ENCODE peak calls at places on chromosomes 12 and 14, in eight cellular contexts. One of them, this sample, is unnamed.

GRCh38 chr12:30152705-30153104 is 369.0 kb upstream of the TMTC1 start:
- DNase-seq in GM10248: no peak
- DNase-seq in HFFc6: no peak
- DNase-seq in fibroblast of the aortic adventitia: no peak
- DNase-seq in HFF-Myc: no peak
- DNase-seq in lower leg skin: no peak
- DNase-seq in upper lobe of right lung: no peak
- DNase-seq in psoas muscle: no peak
- DNase-seq in this sample: no peak

GRCh38 chr14:64831419-64831818 is 48.3 kb downstream of the SPTB start:
- DNase-seq in GM10248: no peak
- DNase-seq in HFFc6: no peak
- DNase-seq in fibroblast of the aortic adventitia: no peak
- DNase-seq in HFF-Myc: no peak
- DNase-seq in lower leg skin: no peak
- DNase-seq in upper lobe of right lung: no peak
- DNase-seq in psoas muscle: no peak
- DNase-seq in this sample: no peak

GRCh38 chr12:52508211-52508610 is 12.0 kb downstream of the KRT5 start:
- DNase-seq in GM10248: no peak
- DNase-seq in HFFc6: no peak
- DNase-seq in fibroblast of the aortic adventitia: no peak
- DNase-seq in HFF-Myc: no peak
- DNase-seq in lower leg skin: peak
- DNase-seq in upper lobe of right lung: no peak
- DNase-seq in psoas muscle: no peak
- DNase-seq in this sample: no peak

GRCh38 chr14:105147701-105148603 is 20.6 kb downstream of the JAG2 start:
- DNase-seq in GM10248: no peak
- DNase-seq in HFFc6: no peak
- DNase-seq in fibroblast of the aortic adventitia: no peak
- DNase-seq in HFF-Myc: no peak
- DNase-seq in lower leg skin: no peak
- DNase-seq in upper lobe of right lung: peak
- DNase-seq in psoas muscle: peak
- DNase-seq in this sample: no peak

GRCh38 chr12:41850046-41850445 is 294.6 kb downstream of the GXYLT1 start:
- DNase-seq in GM10248: no peak
- DNase-seq in HFFc6: no peak
- DNase-seq in fibroblast of the aortic adventitia: no peak
- DNase-seq in HFF-Myc: no peak
- DNase-seq in lower leg skin: no peak
- DNase-seq in upper lobe of right lung: no peak
- DNase-seq in psoas muscle: no peak
- DNase-seq in this sample: no peak

GRCh38 chr12:71195338-71195896 is 37.6 kb upstream of the TSPAN8 start:
- DNase-seq in GM10248: no peak
- DNase-seq in HFFc6: no peak
- DNase-seq in fibroblast of the aortic adventitia: no peak
- DNase-seq in HFF-Myc: no peak
- DNase-seq in lower leg skin: no peak
- DNase-seq in upper lobe of right lung: no peak
- DNase-seq in psoas muscle: no peak
- DNase-seq in this sample: peak

GRCh38 chr12:89525002-89525823 is 617 bp upstream of the GALNT4 start:
- DNase-seq in GM10248: peak
- DNase-seq in HFFc6: no peak
- DNase-seq in fibroblast of the aortic adventitia: no peak
- DNase-seq in HFF-Myc: no peak
- DNase-seq in lower leg skin: no peak
- DNase-seq in upper lobe of right lung: peak
- DNase-seq in psoas muscle: peak
- DNase-seq in this sample: peak

GRCh38 chr12:6539276-6540134 is 5.2 kb downstream of the GAPDH start:
- DNase-seq in GM10248: peak
- DNase-seq in HFFc6: no peak
- DNase-seq in fibroblast of the aortic adventitia: peak
- DNase-seq in HFF-Myc: no peak
- DNase-seq in lower leg skin: no peak
- DNase-seq in upper lobe of right lung: no peak
- DNase-seq in psoas muscle: no peak
- DNase-seq in this sample: no peak

GRCh38 chr12:32586390-32586789 is 92.7 kb upstream of the DNM1L start:
- DNase-seq in GM10248: no peak
- DNase-seq in HFFc6: no peak
- DNase-seq in fibroblast of the aortic adventitia: peak
- DNase-seq in HFF-Myc: peak
- DNase-seq in lower leg skin: no peak
- DNase-seq in upper lobe of right lung: no peak
- DNase-seq in psoas muscle: no peak
- DNase-seq in this sample: no peak

GRCh38 chr12:54562720-54563356 is 13.4 kb downstream of the PDE1B start:
- DNase-seq in GM10248: no peak
- DNase-seq in HFFc6: no peak
- DNase-seq in fibroblast of the aortic adventitia: no peak
- DNase-seq in HFF-Myc: no peak
- DNase-seq in lower leg skin: no peak
- DNase-seq in upper lobe of right lung: no peak
- DNase-seq in psoas muscle: no peak
- DNase-seq in this sample: no peak

GRCh38 chr14:100275214-100275613 is 31.0 kb downstream of the SLC25A29 start:
- DNase-seq in GM10248: no peak
- DNase-seq in HFFc6: no peak
- DNase-seq in fibroblast of the aortic adventitia: no peak
- DNase-seq in HFF-Myc: no peak
- DNase-seq in lower leg skin: no peak
- DNase-seq in upper lobe of right lung: no peak
- DNase-seq in psoas muscle: no peak
- DNase-seq in this sample: no peak

GRCh38 chr14:100274250-100274649 is 32.0 kb downstream of the SLC25A29 start:
- DNase-seq in GM10248: no peak
- DNase-seq in HFFc6: no peak
- DNase-seq in fibroblast of the aortic adventitia: no peak
- DNase-seq in HFF-Myc: no peak
- DNase-seq in lower leg skin: no peak
- DNase-seq in upper lobe of right lung: no peak
- DNase-seq in psoas muscle: no peak
- DNase-seq in this sample: no peak

GRCh38 chr14:100268591-100269207 is 29.8 kb downstream of the YY1 start:
- DNase-seq in GM10248: no peak
- DNase-seq in HFFc6: no peak
- DNase-seq in fibroblast of the aortic adventitia: peak
- DNase-seq in HFF-Myc: no peak
- DNase-seq in lower leg skin: no peak
- DNase-seq in upper lobe of right lung: no peak
- DNase-seq in psoas muscle: no peak
- DNase-seq in this sample: no peak

GRCh38 chr14:100267990-100268389 is 29.0 kb downstream of the YY1 start:
- DNase-seq in GM10248: no peak
- DNase-seq in HFFc6: no peak
- DNase-seq in fibroblast of the aortic adventitia: no peak
- DNase-seq in HFF-Myc: no peak
- DNase-seq in lower leg skin: no peak
- DNase-seq in upper lobe of right lung: no peak
- DNase-seq in psoas muscle: no peak
- DNase-seq in this sample: no peak

DNA sequence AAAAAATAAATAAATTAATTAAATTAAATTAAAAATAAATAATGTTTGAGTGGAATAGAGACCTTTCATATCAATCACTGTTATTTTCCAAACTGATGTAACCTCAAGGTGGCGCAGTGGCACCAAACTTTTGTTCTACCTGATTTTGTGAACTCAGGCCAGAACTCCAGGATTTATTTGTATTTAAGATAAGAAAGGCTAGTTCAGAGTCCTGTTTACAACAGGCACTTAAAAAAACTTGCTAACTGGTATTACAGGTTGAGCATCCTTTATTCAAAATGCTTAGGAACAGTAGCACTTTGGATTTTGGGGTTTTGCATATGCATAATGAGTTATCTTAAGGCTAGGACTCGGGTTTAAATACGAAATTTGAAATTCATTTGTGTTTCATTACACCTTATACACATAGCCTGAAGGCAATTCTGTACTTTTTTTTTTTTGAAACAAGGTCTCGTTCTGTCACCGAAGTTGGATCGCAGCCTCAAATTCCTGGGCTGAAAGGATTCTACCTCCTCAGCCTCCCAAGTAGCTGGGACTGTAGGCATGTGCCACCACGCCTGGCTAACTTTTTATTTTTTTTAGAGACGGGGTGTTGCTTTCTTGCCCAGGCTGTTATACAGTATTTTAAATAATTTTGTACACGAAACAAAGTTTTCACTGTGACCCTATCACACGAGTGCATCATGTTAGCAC is 32.4 kb downstream of the YY1 start:
- DNase-seq in GM10248: no peak
- DNase-seq in HFFc6: no peak
- DNase-seq in fibroblast of the aortic adventitia: peak
- DNase-seq in HFF-Myc: no peak
- DNase-seq in lower leg skin: no peak
- DNase-seq in upper lobe of right lung: no peak
- DNase-seq in psoas muscle: no peak
- DNase-seq in this sample: peak
- TF ChIP-seq CTCF in GM10248: no peak
- TF ChIP-seq CTCF in HFFc6: peak
- TF ChIP-seq CTCF in fibroblast of the aortic adventitia: peak
- TF ChIP-seq CTCF in HFF-Myc: no peak
- TF ChIP-seq CTCF in lower leg skin: no peak
- TF ChIP-seq CTCF in upper lobe of right lung: peak
- TF ChIP-seq CTCF in psoas muscle: no peak
- TF ChIP-seq CTCF in this sample: peak

DNA sequence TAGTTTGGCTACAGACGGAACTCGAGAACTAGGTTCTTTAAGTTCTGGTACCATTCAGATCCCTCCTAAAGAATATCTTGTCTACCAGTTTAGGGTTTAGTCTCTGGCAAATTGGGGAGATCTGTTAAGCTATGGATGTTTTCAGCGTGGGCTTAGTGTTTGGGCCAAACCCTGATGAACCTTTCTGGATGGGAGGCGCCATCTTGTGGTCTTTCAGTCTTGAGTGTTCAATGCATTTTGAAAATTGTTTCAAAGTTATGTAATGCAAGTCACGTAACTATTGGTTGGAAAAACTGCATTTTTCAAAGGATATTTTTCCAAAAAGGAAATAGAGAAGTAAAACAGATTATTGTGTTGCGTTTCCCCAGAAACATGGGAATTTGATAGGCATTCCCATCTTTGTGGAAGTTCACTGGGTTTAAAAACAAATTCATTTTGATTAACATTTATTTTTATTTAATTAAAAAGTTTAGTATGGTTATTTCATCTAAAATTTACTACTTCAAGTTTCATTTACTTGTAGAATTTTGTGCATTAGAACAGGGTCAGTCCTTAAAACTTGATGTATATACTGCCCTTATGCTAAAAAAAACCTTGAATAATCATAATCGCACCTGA is 169.0 kb downstream of the PRIMA1 start:
- DNase-seq in GM10248: peak
- DNase-seq in HFFc6: peak
- DNase-seq in fibroblast of the aortic adventitia: peak
- DNase-seq in HFF-Myc: peak
- DNase-seq in lower leg skin: no peak
- DNase-seq in upper lobe of right lung: no peak
- DNase-seq in psoas muscle: no peak
- DNase-seq in this sample: peak
- TF ChIP-seq CTCF in GM10248: peak
- TF ChIP-seq CTCF in HFFc6: peak
- TF ChIP-seq CTCF in fibroblast of the aortic adventitia: peak
- TF ChIP-seq CTCF in HFF-Myc: peak
- TF ChIP-seq CTCF in lower leg skin: no peak
- TF ChIP-seq CTCF in upper lobe of right lung: peak
- TF ChIP-seq CTCF in psoas muscle: peak
- TF ChIP-seq CTCF in this sample: peak

DNA sequence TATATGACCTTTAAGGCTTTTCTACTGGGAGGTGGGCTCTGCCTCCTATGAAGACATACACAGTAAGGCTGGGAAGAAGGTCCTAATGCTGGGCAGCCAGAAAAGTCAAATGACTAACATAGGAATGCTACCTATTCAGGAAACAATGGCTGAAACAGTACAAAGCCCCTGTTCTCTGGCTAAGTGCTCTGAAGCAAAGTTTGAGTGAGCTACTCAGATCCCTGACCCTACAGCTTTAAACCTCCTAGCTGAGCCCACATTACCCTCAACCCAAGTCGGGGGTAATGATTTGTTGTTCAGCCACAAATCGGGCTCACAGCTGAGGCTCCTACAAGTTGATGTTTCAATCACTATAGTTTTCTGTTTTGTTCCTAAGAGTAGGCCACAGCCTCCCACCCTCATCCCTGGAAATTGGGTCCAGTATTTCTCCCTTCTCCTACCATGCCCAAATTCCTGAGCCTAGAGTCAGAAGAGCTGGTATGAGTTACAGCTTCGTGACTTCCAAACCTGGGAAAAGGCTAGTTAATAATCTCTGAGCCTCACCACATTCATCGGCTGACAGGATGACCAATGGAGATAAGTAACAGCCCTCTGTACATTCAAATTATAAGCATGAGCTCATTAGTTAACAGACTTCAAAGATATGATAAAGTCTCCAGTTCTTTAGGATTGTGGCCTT is 46.5 kb downstream of the BTBD7 start:
- DNase-seq in GM10248: no peak
- DNase-seq in HFFc6: no peak
- DNase-seq in fibroblast of the aortic adventitia: peak
- DNase-seq in HFF-Myc: no peak
- DNase-seq in lower leg skin: no peak
- DNase-seq in upper lobe of right lung: no peak
- DNase-seq in psoas muscle: no peak
- DNase-seq in this sample: peak
- TF ChIP-seq CTCF in GM10248: no peak
- TF ChIP-seq CTCF in HFFc6: no peak
- TF ChIP-seq CTCF in fibroblast of the aortic adventitia: no peak
- TF ChIP-seq CTCF in HFF-Myc: no peak
- TF ChIP-seq CTCF in lower leg skin: no peak
- TF ChIP-seq CTCF in upper lobe of right lung: no peak
- TF ChIP-seq CTCF in psoas muscle: no peak
- TF ChIP-seq CTCF in this sample: no peak

DNA sequence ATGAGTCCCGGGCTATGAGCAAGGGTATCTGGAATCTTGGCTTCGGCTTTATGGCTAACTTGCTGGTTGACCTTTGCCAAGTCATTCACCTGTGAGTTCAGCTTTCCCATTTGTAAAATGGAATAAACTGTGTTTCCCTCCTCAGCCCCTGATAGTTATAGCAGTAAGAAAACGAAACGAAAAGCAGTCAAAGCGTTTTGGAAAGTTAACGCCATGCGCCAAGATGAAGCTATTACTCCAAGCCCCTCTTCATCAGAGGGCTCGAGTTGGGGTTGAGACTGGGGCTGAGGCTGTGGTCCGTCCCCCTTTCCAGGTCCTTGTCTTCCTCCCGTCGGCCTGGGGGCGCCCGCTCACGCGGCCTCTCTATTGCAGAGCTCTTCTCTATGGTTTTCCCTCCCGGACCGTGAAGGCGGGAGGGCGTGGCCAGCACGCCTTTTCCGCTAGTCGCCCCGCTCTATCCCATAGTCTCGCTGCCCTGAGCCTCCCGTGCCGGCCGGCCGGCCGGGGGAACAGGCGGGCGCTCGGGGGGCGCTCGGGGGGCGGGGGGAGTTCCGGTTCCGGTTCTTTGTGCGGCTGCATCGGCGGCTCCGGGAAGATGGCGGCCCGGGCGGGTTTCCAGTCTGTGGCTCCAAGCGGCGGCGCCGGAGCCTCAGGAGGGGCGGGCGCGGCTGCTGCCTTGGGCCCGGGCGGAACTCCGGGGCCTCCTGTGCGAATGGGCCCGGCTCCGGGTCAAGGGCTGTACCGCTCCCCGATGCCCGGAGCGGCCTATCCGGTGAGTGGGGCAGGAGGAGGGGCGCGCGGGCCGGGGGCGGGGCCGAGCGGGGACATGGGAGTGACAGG is at the start of gene SMARCD1:
- DNase-seq in GM10248: peak
- DNase-seq in HFFc6: peak
- DNase-seq in fibroblast of the aortic adventitia: peak
- DNase-seq in HFF-Myc: peak
- DNase-seq in lower leg skin: peak
- DNase-seq in upper lobe of right lung: peak
- DNase-seq in psoas muscle: peak
- DNase-seq in this sample: peak
- TF ChIP-seq CTCF in GM10248: peak
- TF ChIP-seq CTCF in HFFc6: peak
- TF ChIP-seq CTCF in fibroblast of the aortic adventitia: peak
- TF ChIP-seq CTCF in HFF-Myc: peak
- TF ChIP-seq CTCF in lower leg skin: no peak
- TF ChIP-seq CTCF in upper lobe of right lung: peak
- TF ChIP-seq CTCF in psoas muscle: peak
- TF ChIP-seq CTCF in this sample: no peak